ENCODE peak calls at places on chromosomes 2 and 18, in seven cellular contexts. V is hepatocyte; L is tibial artery; R is psoas muscle; M is foreskin keratinocyte; X is CD8-positive, alpha-beta T cell; U is CD4-positive, alpha-beta T cell. E is an unnamed sample.

GRCh38 chr2:129458006-129458405 is 521.5 kb upstream of the RAB6C start:
- DNase-seq in V (no peak), L (no peak), R (no peak), M (no peak), X (no peak), U (no peak), E (no peak)

GRCh38 chr2:186927867-186928191 is 78.9 kb upstream of the ZSWIM2 start:
- DNase-seq in V (no peak), L (no peak), R (no peak), M (no peak), X (no peak), U (no peak), E (no peak)

GRCh38 chr18:58177886-58178470 is 134.0 kb downstream of the NEDD4L start:
- DNase-seq in V (no peak), L (no peak), R (no peak), M (no peak), X (no peak), U (no peak), E (no peak)

GRCh38 chr2:207792244-207792785 is 22.6 kb upstream of the FZD5 start:
- DNase-seq in V (no peak), L (no peak), R (no peak), M (peak; percentile 81), X (no peak), U (no peak), E (no peak)

GRCh38 chr2:61670591-61671503 is 132.7 kb upstream of the XPO1 start:
- DNase-seq in V (peak; percentile 45), L (peak; percentile 60), R (peak; percentile 61), M (peak; percentile 68), X (no peak), U (no peak), E (no peak)

GRCh38 chr18:12883003-12883683 is 894 bp downstream of the PTPN2 start:
- DNase-seq in V (peak; percentile 69), L (peak; percentile 31), R (no peak), M (peak; percentile 18), X (no peak), U (no peak), E (no peak)

GRCh38 chr2:226544581-226545210 is 254.9 kb downstream of the IRS1 start:
- DNase-seq in V (no peak), L (no peak), R (no peak), M (no peak), X (no peak), U (no peak), E (no peak)

GRCh38 chr2:96404446-96405373 is 69.1 kb downstream of the NCAPH start:
- DNase-seq in V (no peak), L (no peak), R (peak; percentile 61), M (no peak), X (no peak), U (no peak), E (no peak)

GRCh38 chr18:8448091-8448490 is 161.1 kb upstream of the RAB12 start:
- DNase-seq in V (no peak), L (no peak), R (no peak), M (peak; percentile 41), X (no peak), U (no peak), E (no peak)

GRCh38 chr18:37754141-37754540 is 188.5 kb upstream of the CELF4 start:
- DNase-seq in V (no peak), L (no peak), R (no peak), M (peak; percentile 52), X (no peak), U (no peak), E (no peak)

GRCh38 chr18:3083776-3084175 is 70.8 kb upstream of the LPIN2 start:
- DNase-seq in V (no peak), L (no peak), R (no peak), M (peak; percentile 8), X (no peak), U (no peak), E (no peak)

GRCh38 chr2:20877944-20878343 is 55.0 kb upstream of the LDAH start:
- DNase-seq in V (no peak), L (no peak), R (no peak), M (no peak), X (no peak), U (no peak), E (no peak)

GRCh38 chr2:39778233-39778632 is 825 bp downstream of the THUMPD2 start:
- DNase-seq in V (no peak), L (no peak), R (no peak), M (no peak), X (no peak), U (no peak), E (no peak)

GRCh38 chr2:61898810-61899209 is 6.7 kb upstream of the COMMD1 start:
- DNase-seq in V (peak; percentile 10), L (no peak), R (no peak), M (peak; percentile 11), X (no peak), U (no peak), E (no peak)

GRCh38 chr2:46770622-46771021 is 145.0 kb downstream of the MCFD2 start:
- DNase-seq in V (peak; percentile 60), L (no peak), R (no peak), M (no peak), X (no peak), U (no peak), E (no peak)

GRCh38 chr2:71102981-71103681 is 26.9 kb downstream of the MCEE start:
- DNase-seq in V (no peak), L (no peak), R (no peak), M (peak; percentile 65), X (no peak), U (no peak), E (no peak)

GRCh38 chr2:18518116-18519111 is 42.0 kb downstream of the RDH14 start:
- DNase-seq in V (peak; percentile 43), L (no peak), R (no peak), M (peak; percentile 28), X (no peak), U (no peak), E (no peak)

GRCh38 chr2:104851236-104852160 is 2.4 kb upstream of the POU3F3 start:
- DNase-seq in V (no peak), L (no peak), R (no peak), M (no peak), X (no peak), U (no peak), E (no peak)

GRCh38 chr2:104849618-104850097 is 4.3 kb upstream of the POU3F3 start:
- DNase-seq in V (peak; percentile 85), L (no peak), R (peak; percentile 80), M (no peak), X (peak; percentile 34), U (peak; percentile 49), E (no peak)

GRCh38 chr2:104852161-104852689 is 1.7 kb upstream of the POU3F3 start:
- DNase-seq in V (no peak), L (no peak), R (no peak), M (no peak), X (no peak), U (no peak), E (no peak)

GRCh38 chr2:104849036-104849551 is 4.8 kb upstream of the POU3F3 start:
- DNase-seq in V (no peak), L (no peak), R (no peak), M (no peak), X (no peak), U (no peak), E (no peak)

GRCh38 chr2:104850322-104851184 is 3.4 kb upstream of the POU3F3 start:
- DNase-seq in V (no peak), L (no peak), R (no peak), M (no peak), X (no peak), U (no peak), E (no peak)
- H3K27me3 ChIP-seq in V (peaks cover 89% of the 10 kb centered on the region), L (peaks cover 87% of the 10 kb centered on the region), R (peaks cover 41% of the 10 kb centered on the region), M (peaks cover 95% of the 10 kb centered on the region), X (peaks cover 44% of the 10 kb centered on the region), U (peaks cover 91% of the 10 kb centered on the region), E (peaks cover 45% of the 10 kb centered on the region)

DNA sequence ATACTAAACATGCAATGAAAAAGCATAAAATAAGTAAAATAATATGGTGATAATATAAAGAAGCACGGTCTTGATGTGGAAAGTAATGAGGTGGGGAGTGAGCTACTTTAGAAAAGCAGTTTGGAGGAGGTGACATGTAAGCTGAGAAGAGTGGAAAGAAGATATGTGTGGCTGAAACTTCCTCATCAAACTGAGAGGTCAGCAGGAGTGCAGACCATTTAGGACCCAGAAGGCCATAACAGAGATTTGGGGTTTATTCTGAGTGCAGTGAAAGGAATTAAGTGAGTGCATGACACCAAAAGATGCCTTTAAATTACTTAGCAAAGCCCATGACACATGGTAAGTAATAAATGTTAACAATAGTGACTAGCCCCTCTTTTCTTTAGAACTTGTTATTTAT is 24.4 kb upstream of the TMEM182 start:
- DNase-seq in V (no peak), L (no peak), R (no peak), M (no peak), X (no peak), U (no peak), E (no peak)
- H3K27ac ChIP-seq in V (no peak overlapping the region), L (no peak overlapping the region), R (no peak overlapping the region), M (no peak overlapping the region), X (no peak overlapping the region), U (no peak overlapping the region), E (peak overlapping the region; percentile 66)

DNA sequence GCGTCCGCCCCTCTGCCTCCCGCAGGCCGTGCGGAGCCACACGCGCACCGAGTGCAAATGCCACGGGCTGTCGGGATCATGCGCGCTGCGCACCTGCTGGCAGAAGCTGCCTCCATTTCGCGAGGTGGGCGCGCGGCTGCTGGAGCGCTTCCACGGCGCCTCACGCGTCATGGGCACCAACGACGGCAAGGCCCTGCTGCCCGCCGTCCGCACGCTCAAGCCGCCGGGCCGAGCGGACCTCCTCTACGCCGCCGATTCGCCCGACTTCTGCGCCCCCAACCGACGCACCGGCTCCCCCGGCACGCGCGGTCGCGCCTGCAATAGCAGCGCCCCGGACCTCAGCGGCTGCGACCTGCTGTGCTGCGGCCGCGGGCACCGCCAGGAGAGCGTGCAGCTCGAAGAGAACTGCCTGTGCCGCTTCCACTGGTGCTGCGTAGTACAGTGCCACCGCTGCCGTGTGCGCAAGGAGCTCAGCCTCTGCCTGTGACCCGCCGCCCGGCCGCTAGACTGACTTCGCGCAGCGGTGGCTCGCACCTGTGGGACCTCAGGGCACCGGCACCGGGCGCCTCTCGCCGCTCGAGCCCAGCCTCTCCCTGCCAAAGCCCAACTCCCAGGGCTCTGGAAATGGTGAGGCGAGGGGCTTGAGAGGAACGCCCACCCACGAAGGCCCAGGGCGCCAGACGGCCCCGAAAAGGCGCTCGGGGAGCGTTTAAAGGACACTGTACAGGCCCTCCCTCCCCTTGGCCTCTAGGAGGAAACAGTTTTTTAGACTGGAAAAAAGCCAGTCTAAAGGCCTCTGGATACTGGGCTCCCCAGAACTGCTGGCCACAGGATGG is 7.1 kb upstream of the WNT10A start:
- DNase-seq in V (no peak), L (no peak), R (no peak), M (no peak), X (no peak), U (no peak), E (no peak)
- H3K27me3 ChIP-seq in V (peaks cover 91% of the 10 kb centered on the region), L (peaks cover 92% of the 10 kb centered on the region), R (peaks cover 37% of the 10 kb centered on the region), M (peaks cover 57% of the 10 kb centered on the region), X (peaks cover 16% of the 10 kb centered on the region), U (peaks cover 36% of the 10 kb centered on the region), E (peaks cover 19% of the 10 kb centered on the region)

GRCh38 chr18:73549236-73549635 is 598.4 kb downstream of the FBXO15 start:
- DNase-seq in V (no peak), L (no peak), R (no peak), M (no peak), X (no peak), U (no peak), E (no peak)
- H3K27ac ChIP-seq in V (no peak overlapping the region), L (no peak overlapping the region), R (no peak overlapping the region), M (no peak overlapping the region), X (no peak overlapping the region), U (no peak overlapping the region), E (no peak overlapping the region)

GRCh38 chr2:10831387-10831985 is 18.9 kb upstream of the PDIA6 start:
- DNase-seq in V (no peak), L (no peak), R (no peak), M (no peak), X (no peak), U (no peak), E (no peak)
- H3K27me3 ChIP-seq in V (peaks cover 19% of the 10 kb centered on the region), L (peaks cover 66% of the 10 kb centered on the region), R (peaks cover 2% of the 10 kb centered on the region), M (peaks cover 51% of the 10 kb centered on the region), X (peaks cover 4% of the 10 kb centered on the region), U (peaks cover 8% of the 10 kb centered on the region), E (no peaks in the 10 kb centered on the region)

GRCh38 chr2:223787358-223787757 is 50.0 kb downstream of the AP1S3 start:
- DNase-seq in V (no peak), L (no peak), R (no peak), M (no peak), X (no peak), U (no peak), E (no peak)
- H3K27ac ChIP-seq in V (no peak overlapping the region), L (no peak overlapping the region), R (no peak overlapping the region), M (no peak overlapping the region), X (no peak overlapping the region), U (no peak overlapping the region), E (no peak overlapping the region)